ENCODE peak calls at places on chromosome 18, in seven cellular contexts. One of them, this sample, is unnamed.

GRCh38 chr18:70338890-70339289 is 50.0 kb downstream of the SOCS6 start:
- DNase-seq in H1: no peak
- DNase-seq in H9: no peak
- DNase-seq in mesenchymal stem cell: no peak
- DNase-seq in neuronal stem cell: no peak
- DNase-seq in IMR-90: no peak
- DNase-seq in trophoblast cell: no peak
- DNase-seq in this sample: no peak

GRCh38 chr18:58005036-58005435 is 39.0 kb upstream of the NEDD4L start:
- DNase-seq in H1: no peak
- DNase-seq in H9: no peak
- DNase-seq in mesenchymal stem cell: no peak
- DNase-seq in neuronal stem cell: no peak
- DNase-seq in IMR-90: peak; percentile 40
- DNase-seq in trophoblast cell: no peak
- DNase-seq in this sample: no peak

GRCh38 chr18:37467002-37467401 is 98.6 kb downstream of the CELF4 start:
- DNase-seq in H1: no peak
- DNase-seq in H9: no peak
- DNase-seq in mesenchymal stem cell: no peak
- DNase-seq in neuronal stem cell: no peak
- DNase-seq in IMR-90: no peak
- DNase-seq in trophoblast cell: no peak
- DNase-seq in this sample: no peak

GRCh38 chr18:59885579-59886163 is 14.1 kb upstream of the PMAIP1 start:
- DNase-seq in H1: no peak
- DNase-seq in H9: no peak
- DNase-seq in mesenchymal stem cell: peak; percentile 89
- DNase-seq in neuronal stem cell: no peak
- DNase-seq in IMR-90: peak; percentile 92
- DNase-seq in trophoblast cell: no peak
- DNase-seq in this sample: no peak

GRCh38 chr18:49608366-49608747 is 46.5 kb downstream of the LIPG start:
- DNase-seq in H1: no peak
- DNase-seq in H9: no peak
- DNase-seq in mesenchymal stem cell: no peak
- DNase-seq in neuronal stem cell: no peak
- DNase-seq in IMR-90: no peak
- DNase-seq in trophoblast cell: no peak
- DNase-seq in this sample: no peak

GRCh38 chr18:28204154-28204553 is 27.2 kb upstream of the CDH2 start:
- DNase-seq in H1: no peak
- DNase-seq in H9: no peak
- DNase-seq in mesenchymal stem cell: peak; percentile 56
- DNase-seq in neuronal stem cell: no peak
- DNase-seq in IMR-90: peak; percentile 85
- DNase-seq in trophoblast cell: no peak
- DNase-seq in this sample: no peak

GRCh38 chr18:78873916-78874505 is 105.6 kb upstream of the SALL3 start:
- DNase-seq in H1: no peak
- DNase-seq in H9: no peak
- DNase-seq in mesenchymal stem cell: no peak
- DNase-seq in neuronal stem cell: no peak
- DNase-seq in IMR-90: peak; percentile 1
- DNase-seq in trophoblast cell: no peak
- DNase-seq in this sample: no peak

GRCh38 chr18:77884454-77884853 is 634.8 kb downstream of the GALR1 start:
- DNase-seq in H1: no peak
- DNase-seq in H9: no peak
- DNase-seq in mesenchymal stem cell: no peak
- DNase-seq in neuronal stem cell: no peak
- DNase-seq in IMR-90: no peak
- DNase-seq in trophoblast cell: no peak
- DNase-seq in this sample: no peak

GRCh38 chr18:13183790-13184189 is 34.8 kb upstream of the LDLRAD4 start:
- DNase-seq in H1: no peak
- DNase-seq in H9: no peak
- DNase-seq in mesenchymal stem cell: no peak
- DNase-seq in neuronal stem cell: no peak
- DNase-seq in IMR-90: no peak
- DNase-seq in trophoblast cell: no peak
- DNase-seq in this sample: no peak

GRCh38 chr18:55500316-55501086 is 87.5 kb downstream of the TCF4 start:
- DNase-seq in H1: no peak
- DNase-seq in H9: no peak
- DNase-seq in mesenchymal stem cell: peak; percentile 93
- DNase-seq in neuronal stem cell: no peak
- DNase-seq in IMR-90: peak; percentile 92
- DNase-seq in trophoblast cell: no peak
- DNase-seq in this sample: no peak

GRCh38 chr18:76923485-76924085 is 101.2 kb downstream of the ZNF236 start:
- DNase-seq in H1: peak; percentile 15
- DNase-seq in H9: peak; percentile 65
- DNase-seq in mesenchymal stem cell: peak; percentile 29
- DNase-seq in neuronal stem cell: peak; percentile 15
- DNase-seq in IMR-90: peak; percentile 17
- DNase-seq in trophoblast cell: no peak
- DNase-seq in this sample: peak; percentile 74

GRCh38 chr18:48879008-48879431 is 71.7 kb downstream of the SMAD7 start:
- DNase-seq in H1: no peak
- DNase-seq in H9: peak; percentile 83
- DNase-seq in mesenchymal stem cell: no peak
- DNase-seq in neuronal stem cell: no peak
- DNase-seq in IMR-90: no peak
- DNase-seq in trophoblast cell: peak; percentile 94
- DNase-seq in this sample: peak; percentile 86

GRCh38 chr18:77087391-77088141 is 45.0 kb downstream of the MBP start:
- DNase-seq in H1: no peak
- DNase-seq in H9: no peak
- DNase-seq in mesenchymal stem cell: peak; percentile 65
- DNase-seq in neuronal stem cell: peak; percentile 37
- DNase-seq in IMR-90: no peak
- DNase-seq in trophoblast cell: no peak
- DNase-seq in this sample: peak; percentile 69

GRCh38 chr18:32010124-32010745 is 8.4 kb upstream of the RNF125 start:
- DNase-seq in H1: peak; percentile 5
- DNase-seq in H9: peak; percentile 30
- DNase-seq in mesenchymal stem cell: no peak
- DNase-seq in neuronal stem cell: no peak
- DNase-seq in IMR-90: no peak
- DNase-seq in trophoblast cell: no peak
- DNase-seq in this sample: no peak

GRCh38 chr18:25701821-25702220 is 349.9 kb upstream of the ZNF521 start:
- DNase-seq in H1: no peak
- DNase-seq in H9: no peak
- DNase-seq in mesenchymal stem cell: no peak
- DNase-seq in neuronal stem cell: no peak
- DNase-seq in IMR-90: no peak
- DNase-seq in trophoblast cell: no peak
- DNase-seq in this sample: no peak

GRCh38 chr18:6150481-6150880 is 255.2 kb upstream of the TMEM200C start:
- DNase-seq in H1: no peak
- DNase-seq in H9: no peak
- DNase-seq in mesenchymal stem cell: no peak
- DNase-seq in neuronal stem cell: no peak
- DNase-seq in IMR-90: no peak
- DNase-seq in trophoblast cell: no peak
- DNase-seq in this sample: no peak

GRCh38 chr18:79525556-79526467 is 130.1 kb downstream of the NFATC1 start:
- DNase-seq in H1: no peak
- DNase-seq in H9: peak; percentile 25
- DNase-seq in mesenchymal stem cell: no peak
- DNase-seq in neuronal stem cell: no peak
- DNase-seq in IMR-90: no peak
- DNase-seq in trophoblast cell: no peak
- DNase-seq in this sample: no peak

GRCh38 chr18:41828137-41828536 is 126.9 kb upstream of the PIK3C3 start:
- DNase-seq in H1: no peak
- DNase-seq in H9: no peak
- DNase-seq in mesenchymal stem cell: no peak
- DNase-seq in neuronal stem cell: no peak
- DNase-seq in IMR-90: no peak
- DNase-seq in trophoblast cell: no peak
- DNase-seq in this sample: peak; percentile 49

GRCh38 chr18:63823516-63824219 is 48.5 kb downstream of the SERPINB7 start:
- DNase-seq in H1: no peak
- DNase-seq in H9: no peak
- DNase-seq in mesenchymal stem cell: peak; percentile 37
- DNase-seq in neuronal stem cell: no peak
- DNase-seq in IMR-90: peak; percentile 77
- DNase-seq in trophoblast cell: peak; percentile 94
- DNase-seq in this sample: peak; percentile 23

GRCh38 chr18:74507927-74508326 is 11.8 kb downstream of the CNDP2 start:
- DNase-seq in H1: no peak
- DNase-seq in H9: peak; percentile 19
- DNase-seq in mesenchymal stem cell: no peak
- DNase-seq in neuronal stem cell: no peak
- DNase-seq in IMR-90: no peak
- DNase-seq in trophoblast cell: no peak
- DNase-seq in this sample: no peak
- H3K18ac ChIP-seq in H1: no peak overlapping the region
- H3K18ac ChIP-seq in H9: no peak overlapping the region
- H3K18ac ChIP-seq in mesenchymal stem cell: no peak overlapping the region
- H3K18ac ChIP-seq in neuronal stem cell: no peak overlapping the region
- H3K18ac ChIP-seq in IMR-90: no peak overlapping the region
- H3K18ac ChIP-seq in trophoblast cell: peak overlapping the region; percentile 38
- H3K18ac ChIP-seq in this sample: no peak overlapping the region

DNA sequence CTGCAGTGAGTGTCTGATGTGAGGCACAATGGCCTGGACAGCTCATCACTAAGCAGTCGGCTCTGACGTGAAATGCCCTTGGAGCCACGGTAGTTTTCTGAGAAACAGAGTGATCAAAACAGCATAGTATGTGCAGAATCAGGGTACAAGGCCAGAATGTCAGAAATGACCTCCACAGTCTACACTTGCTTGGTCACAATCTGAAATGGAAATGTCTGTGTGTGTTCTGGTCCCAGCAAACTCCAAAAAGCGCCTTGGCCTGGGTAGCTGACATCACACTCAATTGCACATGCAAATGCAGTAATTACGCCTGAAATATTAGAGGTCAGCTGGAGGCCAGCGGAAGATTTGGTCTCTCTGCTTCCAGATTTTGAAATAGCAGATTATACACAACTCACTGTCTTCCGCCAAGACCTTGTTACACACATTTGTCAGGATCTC is 95.4 kb downstream of the CTAGE1 start:
- DNase-seq in H1: no peak
- DNase-seq in H9: no peak
- DNase-seq in mesenchymal stem cell: no peak
- DNase-seq in neuronal stem cell: no peak
- DNase-seq in IMR-90: no peak
- DNase-seq in trophoblast cell: no peak
- DNase-seq in this sample: no peak
- H3K18ac ChIP-seq in H1: no peak overlapping the region
- H3K18ac ChIP-seq in H9: no peak overlapping the region
- H3K18ac ChIP-seq in mesenchymal stem cell: no peak overlapping the region
- H3K18ac ChIP-seq in neuronal stem cell: no peak overlapping the region
- H3K18ac ChIP-seq in IMR-90: no peak overlapping the region
- H3K18ac ChIP-seq in trophoblast cell: no peak overlapping the region
- H3K18ac ChIP-seq in this sample: no peak overlapping the region

DNA sequence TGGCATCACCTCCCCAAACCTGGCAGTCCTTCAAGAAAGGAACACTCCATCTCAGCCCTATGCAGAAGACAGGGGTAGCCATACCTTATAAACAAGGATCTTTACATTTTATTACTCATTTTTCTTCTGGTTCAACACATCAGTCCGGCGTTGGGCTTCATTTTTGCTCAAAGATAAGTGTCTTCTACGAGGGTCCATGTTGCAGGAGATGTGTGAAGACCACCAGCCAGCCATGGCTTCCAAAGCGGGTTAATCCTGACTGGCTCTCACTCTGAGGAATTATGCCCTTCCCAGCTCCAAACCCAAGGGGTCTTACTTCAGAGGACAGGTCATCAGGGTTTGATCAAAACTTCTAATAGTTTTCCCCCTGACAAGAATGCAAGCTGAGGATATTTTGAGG is 23.9 kb upstream of the GNAL start:
- DNase-seq in H1: no peak
- DNase-seq in H9: no peak
- DNase-seq in mesenchymal stem cell: no peak
- DNase-seq in neuronal stem cell: no peak
- DNase-seq in IMR-90: no peak
- DNase-seq in trophoblast cell: no peak
- DNase-seq in this sample: no peak
- H3K18ac ChIP-seq in H1: no peak overlapping the region
- H3K18ac ChIP-seq in H9: no peak overlapping the region
- H3K18ac ChIP-seq in mesenchymal stem cell: no peak overlapping the region
- H3K18ac ChIP-seq in neuronal stem cell: no peak overlapping the region
- H3K18ac ChIP-seq in IMR-90: no peak overlapping the region
- H3K18ac ChIP-seq in trophoblast cell: no peak overlapping the region
- H3K18ac ChIP-seq in this sample: no peak overlapping the region

GRCh38 chr18:22468554-22468891 is 50.8 kb upstream of the CTAGE1 start:
- DNase-seq in H1: no peak
- DNase-seq in H9: no peak
- DNase-seq in mesenchymal stem cell: no peak
- DNase-seq in neuronal stem cell: no peak
- DNase-seq in IMR-90: no peak
- DNase-seq in trophoblast cell: no peak
- DNase-seq in this sample: no peak
- H3K18ac ChIP-seq in H1: no peak overlapping the region
- H3K18ac ChIP-seq in H9: no peak overlapping the region
- H3K18ac ChIP-seq in mesenchymal stem cell: peak overlapping the region; percentile 82
- H3K18ac ChIP-seq in neuronal stem cell: no peak overlapping the region
- H3K18ac ChIP-seq in IMR-90: peak overlapping the region; percentile 90
- H3K18ac ChIP-seq in trophoblast cell: no peak overlapping the region
- H3K18ac ChIP-seq in this sample: no peak overlapping the region